ENCODE peak calls at places on chromosomes 4 and X, in eight cellular contexts. V is prostate gland, X is GM20000, T is tibial artery, D is fibroblast of lung, Y is ovary, K is heart left ventricle, B is HFF-Myc. L is an unnamed sample.

GRCh38 chr4:148017801-148018200 is 285.9 kb downstream of the ARHGAP10 start:
- DNase-seq in D (no peak), V (peak), B (no peak), X (no peak), K (no peak), Y (no peak), T (no peak), L (no peak)

GRCh38 chr4:152485726-152486276 is 50.1 kb downstream of the FBXW7 start:
- DNase-seq in K (no peak), T (no peak), X (peak), V (no peak), B (peak), Y (no peak), D (peak), L (peak)

GRCh38 chr4:77073981-77074865 is 1.6 kb downstream of the CCNI start:
- DNase-seq in D (no peak), B (no peak), V (no peak), Y (no peak), K (no peak), T (no peak), X (no peak), L (no peak)

GRCh38 chr4:8920969-8921368 is 49.3 kb upstream of the HMX1 start:
- DNase-seq in X (no peak), T (peak), D (no peak), K (no peak), B (no peak), V (peak), Y (no peak), L (no peak)

GRCh38 chr4:60129740-60130139 is 1070.4 kb upstream of the ADGRL3 start:
- DNase-seq in V (no peak), Y (no peak), D (no peak), K (no peak), X (no peak), T (no peak), B (no peak), L (no peak)

GRCh38 chrX:131729295-131729694 is 185.4 kb downstream of the OR13H1 start:
- DNase-seq in V (no peak), K (no peak), D (no peak), B (no peak), Y (peak), T (no peak), X (no peak), L (no peak)

GRCh38 chr4:124437853-124438495 is 274.6 kb downstream of the ANKRD50 start:
- DNase-seq in B (no peak), Y (no peak), T (no peak), K (no peak), V (peak), D (no peak), X (no peak), L (no peak)

GRCh38 chrX:97238632-97239031 is 354.9 kb downstream of the RPA4 start:
- DNase-seq in V (no peak), X (no peak), Y (no peak), B (no peak), D (peak), K (no peak), T (no peak), L (no peak)

GRCh38 chr4:4438891-4439290 is 52.0 kb downstream of the NSG1 start:
- DNase-seq in X (no peak), K (no peak), B (no peak), Y (no peak), V (no peak), D (no peak), T (no peak), L (no peak)

GRCh38 chrX:143632625-143633387 is 3.1 kb downstream of the SLITRK4 start:
- DNase-seq in D (peak), Y (no peak), K (no peak), X (no peak), T (peak), B (no peak), V (no peak), L (no peak)

GRCh38 chr4:74133786-74134499 is 24.0 kb upstream of the MTHFD2L start:
- DNase-seq in T (peak), Y (peak), X (peak), B (peak), V (peak), K (peak), D (peak), L (peak)

GRCh38 chr4:21948347-21949072 is at the start of gene KCNIP4:
- DNase-seq in X (peak), Y (peak), K (peak), T (no peak), V (no peak), D (peak), B (no peak), L (peak)

GRCh38 chrX:39836802-39837420 is 260.8 kb downstream of the BCOR start:
- DNase-seq in Y (no peak), X (no peak), D (no peak), K (no peak), T (no peak), B (no peak), V (no peak), L (peak)

GRCh38 chr4:67897686-67898085 is 13.9 kb upstream of the TMPRSS11D start:
- DNase-seq in B (no peak), T (no peak), K (no peak), V (no peak), Y (no peak), X (no peak), D (no peak), L (no peak)

GRCh38 chrX:43735957-43736356 is 79.9 kb downstream of the MAOA start:
- DNase-seq in K (no peak), B (no peak), Y (no peak), D (no peak), X (no peak), T (no peak), V (no peak), L (no peak)

DNA sequence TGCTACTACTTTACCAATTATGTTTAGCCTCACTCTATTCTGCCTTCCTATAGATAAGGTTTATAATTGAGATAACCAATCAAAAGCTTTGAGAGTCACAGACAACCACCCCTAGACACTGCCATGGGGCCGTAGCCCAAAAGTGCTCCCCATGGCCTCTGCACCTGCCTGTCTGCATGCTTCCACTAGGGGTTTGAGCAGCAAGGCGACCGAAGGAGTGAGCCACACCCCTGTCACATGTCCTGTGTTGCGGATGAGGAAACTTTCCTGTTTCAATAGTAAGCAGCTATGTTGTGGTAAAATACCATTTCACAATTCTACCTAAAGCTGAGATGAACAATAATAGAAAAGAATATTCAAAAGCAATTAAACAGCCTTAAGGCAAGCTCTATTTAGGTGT is 856.0 kb upstream of the FRG1 start:
- DNase-seq in T (no peak), D (no peak), B (no peak), Y (no peak), K (no peak), X (no peak), V (no peak), L (no peak)
- TF ChIP-seq CTCF in T (no peak), D (no peak), B (no peak), Y (no peak), K (no peak), X (no peak), V (no peak), L (no peak)

GRCh38 chrX:68945603-68946228 is 116.9 kb downstream of the EFNB1 start:
- DNase-seq in B (no peak), Y (no peak), T (no peak), K (no peak), D (peak), X (no peak), V (no peak), L (peak)
- TF ChIP-seq CTCF in B (peak), Y (no peak), T (no peak), K (peak), D (peak), X (no peak), V (no peak), L (no peak)

GRCh38 chr4:15976456-15977096 is 13.6 kb upstream of the FGFBP2 start:
- DNase-seq in X (no peak), Y (no peak), D (no peak), T (no peak), K (no peak), B (no peak), V (no peak), L (no peak)
- TF ChIP-seq CTCF in X (no peak), Y (no peak), D (no peak), T (no peak), K (no peak), B (peak), V (no peak), L (no peak)

DNA sequence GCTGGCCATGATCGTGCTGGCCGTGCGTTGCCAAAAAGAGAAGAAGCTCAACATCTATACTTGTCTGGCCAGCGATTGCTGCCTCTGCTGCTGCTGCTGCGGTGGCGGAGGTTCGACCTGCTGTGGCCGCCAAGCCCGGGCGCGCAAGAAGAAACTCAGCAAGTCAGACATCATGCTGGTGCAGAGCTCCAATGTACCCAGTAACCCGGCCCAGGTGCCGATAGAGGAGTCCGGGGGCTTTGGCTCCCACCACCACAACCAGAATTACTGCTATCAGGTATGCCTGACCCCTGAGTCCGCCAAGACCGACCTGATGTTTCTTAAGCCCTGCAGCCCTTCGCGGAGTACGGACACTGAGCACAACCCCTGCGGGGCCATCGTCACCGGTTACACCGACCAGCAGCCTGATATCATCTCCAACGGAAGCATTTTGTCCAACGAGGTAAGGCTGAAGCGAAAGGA is 3.3 kb downstream of the PCDH10 start:
- DNase-seq in D (peak), Y (no peak), X (peak), K (peak), B (no peak), V (no peak), T (no peak), L (peak)
- TF ChIP-seq CTCF in D (no peak), Y (no peak), X (no peak), K (no peak), B (no peak), V (no peak), T (no peak), L (no peak)

L was measured in activated CD8-positive, alpha-beta T cell treated with anti-CD3 and anti-CD28 coated beads for 36 hours.